ENCODE peak calls at places on chromosomes 4 and X, in five cellular contexts. W, C, V, Z and U are unnamed samples.

GRCh38 chr4:92535599-92535998 is 231.8 kb downstream of the GRID2 start:
- DNase-seq in W (no peak), C (no peak), V (no peak), Z (no peak), U (no peak)

GRCh38 chrX:107700317-107700774 is 72.0 kb downstream of the PRPS1 start:
- DNase-seq in W (no peak), C (no peak), V (no peak), Z (no peak), U (no peak)

GRCh38 chrX:45801554-45801953 is 600.9 kb upstream of the DIPK2B start:
- DNase-seq in W (no peak), C (no peak), V (no peak), Z (peak), U (peak)

GRCh38 chr4:55116450-55116849 is 8.9 kb downstream of the KDR start:
- DNase-seq in W (no peak), C (no peak), V (no peak), Z (no peak), U (peak)

GRCh38 chr4:160044693-160045092 is 941.8 kb downstream of the RAPGEF2 start:
- DNase-seq in W (no peak), C (no peak), V (no peak), Z (no peak), U (no peak)

GRCh38 chr4:4789462-4789861 is 70.0 kb upstream of the MSX1 start:
- DNase-seq in W (no peak), C (no peak), V (no peak), Z (no peak), U (no peak)

GRCh38 chr4:64230709-64231310 is 178.4 kb downstream of the TECRL start:
- DNase-seq in W (no peak), C (no peak), V (no peak), Z (no peak), U (no peak)

GRCh38 chrX:82134378-82134777 is 932.5 kb downstream of the SH3BGRL start:
- DNase-seq in W (no peak), C (no peak), V (no peak), Z (no peak), U (no peak)

GRCh38 chr4:52173470-52174055 is 122.5 kb downstream of the SPATA18 start:
- DNase-seq in W (no peak), C (no peak), V (no peak), Z (no peak), U (no peak)

GRCh38 chr4:169283114-169283509 is 12.4 kb upstream of the SH3RF1 start:
- DNase-seq in W (no peak), C (peak), V (no peak), Z (no peak), U (peak)

GRCh38 chr4:42083816-42084215 is 68.6 kb downstream of the BEND4 start:
- DNase-seq in W (no peak), C (no peak), V (no peak), Z (no peak), U (no peak)

GRCh38 chr4:183098080-183098722 is 856 bp upstream of the WWC2 start:
- DNase-seq in W (no peak), C (no peak), V (peak), Z (no peak), U (peak)

GRCh38 chr4:162408309-162408708 is 244.5 kb upstream of the FSTL5 start:
- DNase-seq in W (no peak), C (no peak), V (no peak), Z (no peak), U (no peak)

GRCh38 chr4:128601992-128602695 is 207.4 kb upstream of the JADE1 start:
- DNase-seq in W (no peak), C (no peak), V (no peak), Z (no peak), U (peak)

GRCh38 chrX:15373986-15374385 is 10.2 kb downstream of the VEGFD start:
- DNase-seq in W (no peak), C (no peak), V (no peak), Z (no peak), U (no peak)

GRCh38 chr4:112979881-112980421 is 69.5 kb upstream of the ANK2 start:
- DNase-seq in W (no peak), C (no peak), V (no peak), Z (no peak), U (no peak)